ENCODE peak calls at places on chromosomes 3 and 15, in six cellular contexts. T is epithelial cell of proximal tubule; S is omental fat pad; F is ascending aorta; V is CD8-positive, alpha-beta T cell; W is lower leg skin. N is an unnamed sample.
A peak's percentile ranks its signal among the peaks of the same experiment; 100 is the strongest.

GRCh38 chr3:154972951-154973350 is 107.2 kb upstream of the MME start:
- DNase-seq in T (no peak), S (no peak), F (no peak), V (no peak), W (no peak), N (peak; percentile 94)

GRCh38 chr15:101137312-101137940 is 114.4 kb downstream of the CHSY1 start:
- DNase-seq in T (no peak), S (no peak), F (no peak), V (no peak), W (no peak), N (no peak)

GRCh38 chr3:24680214-24680967 is 185.7 kb upstream of the THRB start:
- DNase-seq in T (no peak), S (peak; percentile 58), F (peak; percentile 77), V (no peak), W (no peak), N (peak; percentile 25)

GRCh38 chr3:177385831-177386301 is 188.6 kb upstream of the TBL1XR1 start:
- DNase-seq in T (peak; percentile 40), S (no peak), F (no peak), V (no peak), W (no peak), N (peak; percentile 70)

GRCh38 chr3:184562875-184563568 is 1.4 kb downstream of the EPHB3 start:
- DNase-seq in T (no peak), S (no peak), F (no peak), V (no peak), W (no peak), N (peak; percentile 60)

GRCh38 chr3:131731709-131732108 is 228.9 kb upstream of the MRPL3 start:
- DNase-seq in T (no peak), S (no peak), F (no peak), V (no peak), W (no peak), N (no peak)

GRCh38 chr3:61829301-61830110 is 268.1 kb downstream of the PTPRG start:
- DNase-seq in T (no peak), S (no peak), F (no peak), V (no peak), W (no peak), N (no peak)

GRCh38 chr3:84039091-84039490 is 919.7 kb upstream of the CADM2 start:
- DNase-seq in T (no peak), S (no peak), F (no peak), V (no peak), W (no peak), N (no peak)

GRCh38 chr3:131535131-131535530 is 32.4 kb upstream of the MRPL3 start:
- DNase-seq in T (no peak), S (no peak), F (no peak), V (no peak), W (no peak), N (peak; percentile 85)

GRCh38 chr3:36444909-36445308 is 64.6 kb downstream of the STAC start:
- DNase-seq in T (peak; percentile 38), S (no peak), F (no peak), V (no peak), W (no peak), N (peak; percentile 56)

GRCh38 chr3:169811606-169812123 is 1.0 kb upstream of the LRRIQ4 start:
- DNase-seq in T (no peak), S (no peak), F (no peak), V (no peak), W (no peak), N (peak; percentile 42)

GRCh38 chr3:32700244-32700643 is 15.3 kb downstream of the CNOT10 start:
- DNase-seq in T (no peak), S (no peak), F (no peak), V (no peak), W (no peak), N (no peak)

GRCh38 chr3:119243712-119244111 is 3.0 kb upstream of the B4GALT4 start:
- DNase-seq in T (no peak), S (no peak), F (no peak), V (no peak), W (no peak), N (no peak)

GRCh38 chr3:157544501-157545139 is 41.4 kb upstream of the VEPH1 start:
- DNase-seq in T (peak; percentile 27), S (no peak), F (no peak), V (no peak), W (no peak), N (peak; percentile 94)

GRCh38 chr15:60840703-60841411 is 361.9 kb upstream of the ICE2 start:
- DNase-seq in T (no peak), S (no peak), F (no peak), V (peak; percentile 8), W (no peak), N (no peak)

GRCh38 chr3:146134348-146135117 is 26.5 kb downstream of the PLOD2 start:
- DNase-seq in T (no peak), S (no peak), F (no peak), V (no peak), W (no peak), N (peak; percentile 41)

GRCh38 chr3:72997421-72997961 is 880 bp downstream of the PPP4R2 start:
- DNase-seq in T (peak; percentile 18), S (no peak), F (no peak), V (no peak), W (no peak), N (peak; percentile 69)

GRCh38 chr3:69420781-69421520 is 35.1 kb upstream of the FRMD4B start:
- DNase-seq in T (no peak), S (no peak), F (peak; percentile 65), V (no peak), W (no peak), N (no peak)

GRCh38 chr3:24933401-24933800 is 438.8 kb upstream of the THRB start:
- DNase-seq in T (no peak), S (no peak), F (no peak), V (no peak), W (no peak), N (no peak)

GRCh38 chr15:61364871-61365270 is 135.8 kb upstream of the RORA start:
- DNase-seq in T (no peak), S (no peak), F (no peak), V (no peak), W (no peak), N (no peak)

GRCh38 chr3:32947466-32948238 is 3.8 kb upstream of the CCR4 start:
- DNase-seq in T (peak; percentile 31), S (peak; percentile 95), F (peak; percentile 86), V (peak; percentile 82), W (peak; percentile 93), N (peak; percentile 68)

GRCh38 chr15:74773731-74774252 is 8.1 kb upstream of the CSK start:
- DNase-seq in T (no peak), S (no peak), F (no peak), V (no peak), W (no peak), N (no peak)

GRCh38 chr3:114411811-114412803 is 118.3 kb downstream of the TIGIT start:
- DNase-seq in T (peak; percentile 50), S (no peak), F (no peak), V (no peak), W (no peak), N (peak; percentile 59)

GRCh38 chr3:37935290-37935668 is 55.3 kb upstream of the VILL start:
- DNase-seq in T (no peak), S (no peak), F (no peak), V (no peak), W (no peak), N (peak; percentile 51)

GRCh38 chr15:89401636-89402252 is 67.1 kb upstream of the POLG start:
- DNase-seq in T (no peak), S (no peak), F (no peak), V (no peak), W (no peak), N (peak; percentile 31)

GRCh38 chr15:68504721-68505090 is 72.7 kb upstream of the ITGA11 start:
- DNase-seq in T (no peak), S (no peak), F (peak; percentile 40), V (no peak), W (peak; percentile 52), N (no peak)

GRCh38 chr3:78799681-78800080 is 968.1 kb downstream of the ROBO1 start:
- DNase-seq in T (no peak), S (no peak), F (no peak), V (no peak), W (no peak), N (no peak)

DNA sequence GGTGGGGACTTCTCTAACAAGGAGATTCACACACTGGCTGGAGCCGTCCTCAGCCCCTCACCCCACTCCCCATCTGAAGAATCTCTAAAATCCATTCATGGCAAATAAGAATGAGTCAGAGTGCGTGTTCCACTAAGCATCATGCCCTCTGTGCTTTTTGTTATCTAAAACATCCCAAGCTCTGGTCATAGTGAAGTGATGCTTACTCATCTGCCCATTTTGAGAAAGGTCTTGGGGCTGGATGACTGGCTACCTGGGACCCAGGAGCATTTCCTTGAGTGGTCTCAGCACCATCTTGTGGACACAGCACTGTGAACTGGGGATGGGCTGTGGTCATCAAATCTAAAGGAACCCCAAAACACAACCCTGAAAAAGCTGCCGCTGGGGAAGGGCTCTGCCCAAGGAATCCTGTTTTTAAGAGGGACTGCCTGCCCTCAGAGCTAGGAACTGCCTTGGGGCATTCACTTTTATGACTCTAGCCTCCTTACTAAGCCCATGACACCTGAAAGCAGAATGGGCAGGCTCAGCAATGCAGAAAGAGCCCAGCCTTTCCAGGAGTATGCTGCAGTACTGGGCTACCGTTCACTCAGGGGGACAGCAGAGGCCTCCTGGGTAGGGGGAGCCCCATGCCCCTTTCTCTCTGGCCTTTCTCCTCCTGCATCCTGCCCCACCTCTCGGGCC is 53.5 kb downstream of the ZBTB38 start:
- DNase-seq in T (no peak), S (no peak), F (no peak), V (no peak), W (no peak), N (peak; percentile 66)
- TF ChIP-seq CTCF in T (no peak), S (no peak), F (no peak), V (no peak), W (no peak), N (no peak)

DNA sequence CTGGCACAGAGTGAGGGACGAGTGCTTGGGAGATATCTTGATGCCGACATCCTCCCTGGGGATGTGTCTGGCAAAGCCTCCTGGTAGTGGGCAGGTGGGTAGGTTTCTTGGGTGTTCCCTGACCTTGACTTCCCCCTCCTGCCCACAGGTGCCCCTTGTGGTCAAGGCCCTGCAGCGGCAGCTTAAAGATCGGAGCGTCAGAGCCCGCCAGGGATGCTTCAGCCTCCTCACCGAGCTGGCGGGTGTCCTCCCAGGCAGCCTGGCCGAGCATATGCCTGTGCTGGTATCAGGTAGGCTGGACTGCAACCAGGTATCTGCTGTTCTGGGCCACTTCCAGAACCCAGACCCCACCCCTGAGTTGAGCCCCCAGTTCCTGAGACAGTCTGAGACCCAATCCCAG is 19.2 kb downstream of the CAND2 start:
- DNase-seq in T (no peak), S (no peak), F (no peak), V (no peak), W (no peak), N (no peak)
- TF ChIP-seq CTCF in T (no peak), S (no peak), F (no peak), V (no peak), W (no peak), N (no peak)

DNA sequence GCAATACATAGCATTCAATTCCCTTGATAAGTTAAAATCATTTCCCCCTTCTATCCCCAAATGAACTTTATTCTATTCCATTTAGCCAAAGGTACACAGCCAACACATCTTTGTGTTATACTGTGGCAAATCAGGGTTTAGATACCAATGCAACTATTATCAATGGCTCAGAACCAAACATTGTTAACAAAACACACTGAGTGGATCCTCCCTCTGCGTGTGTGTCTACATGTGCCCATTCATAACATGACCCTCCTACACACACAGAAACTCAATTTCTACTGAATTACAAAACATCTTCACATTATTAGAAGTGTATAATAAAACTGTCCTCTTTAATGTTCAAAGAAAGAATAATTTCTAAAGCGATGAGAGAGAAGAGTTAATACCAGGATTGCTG is 1.3 kb downstream of the TTBK2 start:
- DNase-seq in T (no peak), S (no peak), F (no peak), V (no peak), W (no peak), N (no peak)
- TF ChIP-seq CTCF in T (no peak), S (no peak), F (no peak), V (no peak), W (no peak), N (no peak)

GRCh38 chr3:141114816-141115458 is 63.8 kb downstream of the SPSB4 start:
- DNase-seq in T (no peak), S (no peak), F (no peak), V (no peak), W (peak; percentile 65), N (no peak)
- TF ChIP-seq CTCF in T (peak; percentile 37), S (no peak), F (no peak), V (no peak), W (no peak), N (peak; percentile 34)